ENCODE peak calls at places on chromosome 7, in nine cellular contexts. E, D, Q, R, Y, S, O, B and C are unnamed samples.

GRCh38 chr7:139523199-139523941 is at the start of gene CLEC2L:
- DNase-seq in E (no peak), D (no peak), Q (no peak), R (no peak), Y (no peak), S (no peak), O (peak), B (no peak), C (no peak)

GRCh38 chr7:1557771-1558170 is 1.8 kb upstream of the TMEM184A start:
- DNase-seq in E (no peak), D (no peak), Q (no peak), R (no peak), Y (no peak), S (no peak), O (no peak), B (no peak), C (no peak)

GRCh38 chr7:99395616-99396327 is 12.6 kb downstream of the PDAP1 start:
- DNase-seq in E (no peak), D (no peak), Q (no peak), R (no peak), Y (no peak), S (no peak), O (no peak), B (no peak), C (no peak)

GRCh38 chr7:130901209-130901783 is 167.3 kb upstream of the KLF14 start:
- DNase-seq in E (no peak), D (peak), Q (no peak), R (peak), Y (peak), S (peak), O (no peak), B (peak), C (no peak)

GRCh38 chr7:45979275-45980180 is 58.5 kb upstream of the IGFBP3 start:
- DNase-seq in E (no peak), D (no peak), Q (no peak), R (no peak), Y (no peak), S (no peak), O (no peak), B (no peak), C (no peak)

GRCh38 chr7:151586531-151587270 is 67.0 kb upstream of the RHEB start:
- DNase-seq in E (no peak), D (no peak), Q (no peak), R (peak), Y (no peak), S (no peak), O (no peak), B (no peak), C (no peak)

GRCh38 chr7:87028636-87029035 is 30.8 kb downstream of the ELAPOR2 start:
- DNase-seq in E (no peak), D (no peak), Q (no peak), R (no peak), Y (no peak), S (no peak), O (no peak), B (no peak), C (no peak)

GRCh38 chr7:36128448-36129047 is 24.5 kb upstream of the EEPD1 start:
- DNase-seq in E (no peak), D (peak), Q (no peak), R (peak), Y (peak), S (peak), O (no peak), B (peak), C (no peak)

GRCh38 chr7:7408001-7408770 is 127.5 kb downstream of the COL28A1 start:
- DNase-seq in E (no peak), D (peak), Q (no peak), R (no peak), Y (no peak), S (no peak), O (no peak), B (peak), C (no peak)

GRCh38 chr7:155394413-155394812 is 63.5 kb upstream of the EN2 start:
- DNase-seq in E (no peak), D (no peak), Q (no peak), R (no peak), Y (no peak), S (no peak), O (no peak), B (no peak), C (no peak)

GRCh38 chr7:45888185-45888992 is at the start of gene IGFBP1:
- DNase-seq in E (no peak), D (no peak), Q (no peak), R (peak), Y (no peak), S (no peak), O (no peak), B (peak), C (no peak)

GRCh38 chr7:103912906-103913610 is 76.4 kb downstream of the RELN start:
- DNase-seq in E (no peak), D (no peak), Q (no peak), R (no peak), Y (no peak), S (no peak), O (no peak), B (no peak), C (no peak)

GRCh38 chr7:158816995-158817394 is 12.3 kb downstream of the ESYT2 start:
- DNase-seq in E (no peak), D (peak), Q (no peak), R (no peak), Y (no peak), S (no peak), O (peak), B (peak), C (no peak)

GRCh38 chr7:85890244-85890811 is 703.5 kb upstream of the SEMA3D start:
- DNase-seq in E (no peak), D (no peak), Q (no peak), R (peak), Y (peak), S (no peak), O (no peak), B (peak), C (no peak)

GRCh38 chr7:134320201-134320600 is 3.5 kb upstream of the SLC35B4 start:
- DNase-seq in E (no peak), D (no peak), Q (no peak), R (no peak), Y (peak), S (no peak), O (no peak), B (no peak), C (no peak)